ENCODE peak calls at places on chromosomes 5 and 9, in nine cellular contexts. One of them, this sample, is unnamed.

GRCh38 chr5:90020575-90021535 is 388.7 kb downstream of the CETN3 start:
- DNase-seq in HT1080: peak; percentile 95
- DNase-seq in esophagus squamous epithelium: no peak
- DNase-seq in EL: peak; percentile 38
- DNase-seq in frontal cortex: no peak
- DNase-seq in A549: no peak
- DNase-seq in renal cortical epithelial cell: peak; percentile 90
- DNase-seq in NCI-H1105 treated with DMSO at 0.1 percent for 48 hours: no peak
- DNase-seq in NCI-H748 treated with DMSO at 0.1 percent for 48 hours: peak; percentile 18
- DNase-seq in this sample: peak; percentile 88

GRCh38 chr9:92970467-92970923 is 23.2 kb downstream of the FGD3 start:
- DNase-seq in A549: no peak
- DNase-seq in NCI-H1105 treated with DMSO at 0.1 percent for 48 hours: no peak
- DNase-seq in esophagus squamous epithelium: no peak
- DNase-seq in NCI-H748 treated with DMSO at 0.1 percent for 48 hours: no peak
- DNase-seq in frontal cortex: no peak
- DNase-seq in renal cortical epithelial cell: peak; percentile 53
- DNase-seq in HT1080: peak; percentile 51
- DNase-seq in EL: peak; percentile 33
- DNase-seq in this sample: no peak

GRCh38 chr5:135582099-135582781 is 3.4 kb upstream of the CXCL14 start:
- DNase-seq in NCI-H1105 treated with DMSO at 0.1 percent for 48 hours: no peak
- DNase-seq in EL: no peak
- DNase-seq in A549: no peak
- DNase-seq in renal cortical epithelial cell: no peak
- DNase-seq in HT1080: no peak
- DNase-seq in NCI-H748 treated with DMSO at 0.1 percent for 48 hours: no peak
- DNase-seq in frontal cortex: no peak
- DNase-seq in esophagus squamous epithelium: no peak
- DNase-seq in this sample: no peak

GRCh38 chr5:9721161-9721560 is 91.0 kb upstream of the TAS2R1 start:
- DNase-seq in esophagus squamous epithelium: no peak
- DNase-seq in NCI-H748 treated with DMSO at 0.1 percent for 48 hours: no peak
- DNase-seq in EL: no peak
- DNase-seq in NCI-H1105 treated with DMSO at 0.1 percent for 48 hours: no peak
- DNase-seq in frontal cortex: no peak
- DNase-seq in A549: no peak
- DNase-seq in HT1080: no peak
- DNase-seq in renal cortical epithelial cell: no peak
- DNase-seq in this sample: no peak

GRCh38 chr5:40401965-40402364 is 277.8 kb upstream of the PTGER4 start:
- DNase-seq in renal cortical epithelial cell: peak; percentile 67
- DNase-seq in EL: peak; percentile 89
- DNase-seq in NCI-H1105 treated with DMSO at 0.1 percent for 48 hours: no peak
- DNase-seq in A549: no peak
- DNase-seq in esophagus squamous epithelium: no peak
- DNase-seq in NCI-H748 treated with DMSO at 0.1 percent for 48 hours: no peak
- DNase-seq in frontal cortex: no peak
- DNase-seq in HT1080: peak; percentile 57
- DNase-seq in this sample: no peak

GRCh38 chr9:89893886-89894285 is 289.1 kb downstream of the GADD45G start:
- DNase-seq in NCI-H1105 treated with DMSO at 0.1 percent for 48 hours: no peak
- DNase-seq in renal cortical epithelial cell: no peak
- DNase-seq in esophagus squamous epithelium: no peak
- DNase-seq in HT1080: no peak
- DNase-seq in NCI-H748 treated with DMSO at 0.1 percent for 48 hours: no peak
- DNase-seq in A549: no peak
- DNase-seq in frontal cortex: no peak
- DNase-seq in EL: no peak
- DNase-seq in this sample: no peak

GRCh38 chr5:173020643-173021042 is 35.5 kb upstream of the CREBRF start:
- DNase-seq in frontal cortex: no peak
- DNase-seq in HT1080: no peak
- DNase-seq in renal cortical epithelial cell: no peak
- DNase-seq in NCI-H1105 treated with DMSO at 0.1 percent for 48 hours: no peak
- DNase-seq in NCI-H748 treated with DMSO at 0.1 percent for 48 hours: no peak
- DNase-seq in esophagus squamous epithelium: no peak
- DNase-seq in EL: no peak
- DNase-seq in A549: no peak
- DNase-seq in this sample: no peak

GRCh38 chr9:108746864-108747263 is 108.9 kb downstream of the ACTL7B start:
- DNase-seq in esophagus squamous epithelium: no peak
- DNase-seq in frontal cortex: no peak
- DNase-seq in NCI-H1105 treated with DMSO at 0.1 percent for 48 hours: no peak
- DNase-seq in HT1080: no peak
- DNase-seq in EL: peak; percentile 50
- DNase-seq in NCI-H748 treated with DMSO at 0.1 percent for 48 hours: no peak
- DNase-seq in A549: no peak
- DNase-seq in renal cortical epithelial cell: peak; percentile 64
- DNase-seq in this sample: no peak

GRCh38 chr5:149466457-149466972 is 84.7 kb downstream of the CSNK1A1 start:
- DNase-seq in HT1080: peak; percentile 78
- DNase-seq in frontal cortex: no peak
- DNase-seq in A549: peak; percentile 58
- DNase-seq in EL: peak; percentile 85
- DNase-seq in renal cortical epithelial cell: peak; percentile 76
- DNase-seq in NCI-H748 treated with DMSO at 0.1 percent for 48 hours: no peak
- DNase-seq in NCI-H1105 treated with DMSO at 0.1 percent for 48 hours: no peak
- DNase-seq in esophagus squamous epithelium: no peak
- DNase-seq in this sample: peak; percentile 94

GRCh38 chr9:16612627-16613026 is 257.8 kb downstream of the BNC2 start:
- DNase-seq in HT1080: no peak
- DNase-seq in NCI-H748 treated with DMSO at 0.1 percent for 48 hours: no peak
- DNase-seq in EL: peak; percentile 63
- DNase-seq in renal cortical epithelial cell: no peak
- DNase-seq in esophagus squamous epithelium: no peak
- DNase-seq in A549: no peak
- DNase-seq in frontal cortex: no peak
- DNase-seq in NCI-H1105 treated with DMSO at 0.1 percent for 48 hours: no peak
- DNase-seq in this sample: peak; percentile 32

GRCh38 chr5:171420429-171421231 is 1.2 kb downstream of the FGF18 start:
- DNase-seq in frontal cortex: peak; percentile 60
- DNase-seq in A549: no peak
- DNase-seq in NCI-H1105 treated with DMSO at 0.1 percent for 48 hours: peak; percentile 73
- DNase-seq in EL: peak; percentile 74
- DNase-seq in HT1080: no peak
- DNase-seq in NCI-H748 treated with DMSO at 0.1 percent for 48 hours: no peak
- DNase-seq in renal cortical epithelial cell: peak; percentile 47
- DNase-seq in esophagus squamous epithelium: no peak
- DNase-seq in this sample: peak; percentile 65